ENCODE peak calls at places on chromosome 5, in seven cellular contexts. K is lung, N is thoracic aorta, H is A549, Q is neural progenitor cell, E is Peyer's patch, Z is ovary. P is an unnamed sample.

GRCh38 chr5:74017786-74018211 is 391.8 kb downstream of the ARHGEF28 start:
- DNase-seq in K (no peak), N (no peak), H (peak; percentile 33), Q (no peak), E (no peak), Z (no peak), P (no peak)

GRCh38 chr5:96148376-96148775 is 186.7 kb upstream of the ELL2 start:
- DNase-seq in K (no peak), N (no peak), H (no peak), Q (no peak), E (no peak), Z (no peak), P (no peak)

GRCh38 chr5:174752121-174752520 is 27.7 kb downstream of the MSX2 start:
- DNase-seq in K (no peak), N (no peak), H (no peak), Q (no peak), E (no peak), Z (no peak), P (no peak)

GRCh38 chr5:111782171-111782570 is 25.2 kb upstream of the NREP start:
- DNase-seq in K (no peak), N (no peak), H (no peak), Q (no peak), E (no peak), Z (no peak), P (no peak)

GRCh38 chr5:175235251-175235963 is 208.6 kb downstream of the DRD1 start:
- DNase-seq in K (no peak), N (no peak), H (no peak), Q (no peak), E (no peak), Z (no peak), P (no peak)

GRCh38 chr5:129904102-129904666 is at the start of gene CHSY3:
- DNase-seq in K (peak; percentile 85), N (peak; percentile 67), H (peak; percentile 75), Q (peak; percentile 91), E (peak; percentile 83), Z (peak; percentile 66), P (peak; percentile 76)

GRCh38 chr5:141155540-141156374 is 5.9 kb downstream of the PCDHB6 start:
- DNase-seq in K (no peak), N (no peak), H (peak; percentile 29), Q (peak; percentile 13), E (no peak), Z (no peak), P (no peak)

GRCh38 chr5:67577424-67577823 is 380.8 kb upstream of the CD180 start:
- DNase-seq in K (no peak), N (no peak), H (no peak), Q (no peak), E (no peak), Z (no peak), P (no peak)

GRCh38 chr5:169970911-169971436 is 9.3 kb downstream of the INSYN2B start:
- DNase-seq in K (no peak), N (no peak), H (peak; percentile 78), Q (no peak), E (no peak), Z (no peak), P (no peak)

GRCh38 chr5:1112596-1113331 is 901 bp upstream of the SLC12A7 start:
- DNase-seq in K (no peak), N (no peak), H (no peak), Q (no peak), E (no peak), Z (no peak), P (no peak)

GRCh38 chr5:170306381-170306790 is 8.8 kb upstream of the LCP2 start:
- DNase-seq in K (no peak), N (peak; percentile 86), H (peak; percentile 12), Q (no peak), E (no peak), Z (peak; percentile 80), P (peak; percentile 63)

GRCh38 chr5:172949426-172949825 is 9.8 kb upstream of the RPL26L1 start:
- DNase-seq in K (no peak), N (no peak), H (no peak), Q (no peak), E (no peak), Z (no peak), P (no peak)

GRCh38 chr5:93330506-93330905 is 250.5 kb downstream of the NR2F1-AS1 start:
- DNase-seq in K (no peak), N (no peak), H (no peak), Q (no peak), E (no peak), Z (no peak), P (no peak)

GRCh38 chr5:53126514-53126913 is 17.0 kb upstream of the MOCS2 start:
- DNase-seq in K (no peak), N (no peak), H (no peak), Q (no peak), E (no peak), Z (no peak), P (no peak)

GRCh38 chr5:133499896-133500295 is 112.4 kb downstream of the FSTL4 start:
- DNase-seq in K (no peak), N (no peak), H (no peak), Q (no peak), E (no peak), Z (no peak), P (no peak)

GRCh38 chr5:35230043-35230611 is at the start of gene PRLR:
- DNase-seq in K (no peak), N (no peak), H (peak; percentile 12), Q (peak; percentile 47), E (peak; percentile 74), Z (peak; percentile 60), P (peak; percentile 73)

GRCh38 chr5:112995764-112996618 is 19.4 kb downstream of the DCP2 start:
- DNase-seq in K (peak; percentile 70), N (peak; percentile 33), H (peak; percentile 64), Q (peak; percentile 69), E (no peak), Z (peak; percentile 81), P (peak; percentile 77)

GRCh38 chr5:129395247-129395646 is 64.9 kb upstream of the ADAMTS19 start:
- DNase-seq in K (no peak), N (no peak), H (no peak), Q (no peak), E (no peak), Z (no peak), P (no peak)

GRCh38 chr5:2172471-2172870 is 289.7 kb upstream of the IRX4 start:
- DNase-seq in K (no peak), N (no peak), H (no peak), Q (no peak), E (no peak), Z (no peak), P (no peak)

GRCh38 chr5:36696059-36696673 is 89.8 kb downstream of the SLC1A3 start:
- DNase-seq in K (peak; percentile 47), N (no peak), H (peak; percentile 71), Q (peak; percentile 67), E (no peak), Z (peak; percentile 54), P (no peak)

GRCh38 chr5:81081461-81081835 is 121.3 kb downstream of the RASGRF2 start:
- DNase-seq in K (no peak), N (no peak), H (no peak), Q (no peak), E (no peak), Z (peak; percentile 86), P (no peak)

GRCh38 chr5:76679231-76679630 is 36.7 kb upstream of the F2R start:
- DNase-seq in K (no peak), N (no peak), H (no peak), Q (no peak), E (no peak), Z (no peak), P (peak; percentile 25)

GRCh38 chr5:132257131-132258101 is at the start of gene PDLIM4:
- DNase-seq in K (no peak), N (no peak), H (no peak), Q (peak; percentile 92), E (peak; percentile 72), Z (peak; percentile 79), P (peak; percentile 78)

GRCh38 chr5:144581044-144581443 is 410.4 kb downstream of the KCTD16 start:
- DNase-seq in K (no peak), N (no peak), H (no peak), Q (no peak), E (no peak), Z (no peak), P (no peak)
- TF ChIP-seq CTCF in K (no peak), N (no peak), H (no peak), Q (no peak), E (no peak), Z (no peak), P (no peak)

GRCh38 chr5:54220230-54221040 is 89.9 kb downstream of the ARL15 start:
- DNase-seq in K (no peak), N (no peak), H (no peak), Q (no peak), E (no peak), Z (no peak), P (no peak)
- H3K4me3 ChIP-seq in K (no peak overlapping the region), N (no peak overlapping the region), H (no peak overlapping the region), Q (no peak overlapping the region), E (peak overlapping the region; percentile 3), Z (no peak overlapping the region), P (no peak overlapping the region)

DNA sequence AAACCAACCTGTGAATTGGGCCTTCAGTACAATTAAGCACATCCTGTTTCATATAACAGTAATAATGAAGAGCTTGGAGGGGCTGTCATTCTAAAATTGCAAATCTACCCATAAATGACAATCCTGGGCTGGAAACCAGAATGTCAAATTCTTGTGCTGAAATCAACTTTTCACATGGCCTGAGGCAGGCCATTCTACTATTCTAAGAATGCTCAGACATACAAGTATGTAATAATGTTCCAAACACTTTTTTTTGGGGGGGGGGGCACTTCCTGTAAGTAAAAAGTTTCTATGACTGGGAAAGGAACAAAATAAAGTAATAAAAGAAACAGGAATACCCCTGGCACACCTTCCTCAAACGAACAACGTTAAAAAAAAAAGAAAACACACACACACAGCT is 1.5 kb downstream of the ETF1 start:
- DNase-seq in K (no peak), N (no peak), H (no peak), Q (no peak), E (no peak), Z (no peak), P (no peak)
- H3K4me1 ChIP-seq in K (peaks cover 9% of the 10 kb centered on the region), N (peaks cover 51% of the 10 kb centered on the region), H (peaks cover 46% of the 10 kb centered on the region), Q (peaks cover 25% of the 10 kb centered on the region), E (peaks cover 23% of the 10 kb centered on the region), Z (peaks cover 17% of the 10 kb centered on the region), P (peaks cover 17% of the 10 kb centered on the region)

DNA sequence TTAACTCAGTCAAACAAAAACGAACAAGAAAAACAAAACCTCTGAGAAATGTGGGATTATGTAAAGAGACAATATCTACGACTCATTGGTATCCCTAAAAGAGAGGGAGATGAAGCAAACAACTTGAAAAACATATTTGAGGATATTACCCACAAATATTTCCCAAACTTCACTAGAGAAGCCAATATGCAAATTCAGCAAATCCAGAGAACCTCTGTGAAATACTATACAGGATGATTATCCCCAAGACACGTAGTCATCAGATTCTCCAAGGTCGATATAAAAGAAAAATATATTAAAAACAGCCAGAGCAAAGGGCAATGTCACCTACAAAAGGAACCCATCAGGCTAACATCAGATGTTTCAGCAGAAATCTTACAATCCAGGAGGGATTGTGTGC is 226.1 kb downstream of the CDH12 start:
- DNase-seq in K (no peak), N (no peak), H (no peak), Q (no peak), E (no peak), Z (no peak), P (no peak)
- TF ChIP-seq CTCF in K (no peak), N (no peak), H (no peak), Q (no peak), E (no peak), Z (no peak), P (no peak)

GRCh38 chr5:51396797-51397196 is 13.5 kb downstream of the ISL1 start:
- DNase-seq in K (no peak), N (no peak), H (no peak), Q (no peak), E (no peak), Z (no peak), P (no peak)
- H3K4me3 ChIP-seq in K (no peak overlapping the region), N (no peak overlapping the region), H (no peak overlapping the region), Q (no peak overlapping the region), E (no peak overlapping the region), Z (no peak overlapping the region), P (no peak overlapping the region)